ENCODE peak calls at places on chromosomes 3 and 15, in four cellular contexts. C is HepG2, G is K562, Q is GM12878. T is an unnamed sample.

GRCh38 chr15:29921130-29921601 is 98.9 kb upstream of the TJP1 start:
- DNase-seq in C (peak; percentile 18), G (no peak), Q (no peak), T (no peak)

GRCh38 chr15:23823508-23823907 is 136.4 kb upstream of the NDN start:
- DNase-seq in C (peak; percentile 29), G (no peak), Q (no peak), T (peak; percentile 76)

GRCh38 chr15:37019479-37020433 is 80.6 kb downstream of the MEIS2 start:
- DNase-seq in C (peak; percentile 83), G (no peak), Q (no peak), T (no peak)

GRCh38 chr15:65212097-65212496 is 824 bp upstream of the CILP start:
- DNase-seq in C (peak; percentile 42), G (peak; percentile 94), Q (no peak), T (peak; percentile 71)

GRCh38 chr3:31009881-31010280 is 115.4 kb upstream of the GADL1 start:
- DNase-seq in C (peak; percentile 46), G (no peak), Q (no peak), T (no peak)

GRCh38 chr3:31752305-31753049 is 219.8 kb downstream of the STT3B start:
- DNase-seq in C (no peak), G (no peak), Q (no peak), T (no peak)

GRCh38 chr15:55033574-55033973 is 163.2 kb downstream of the RSL24D1 start:
- DNase-seq in C (no peak), G (no peak), Q (no peak), T (no peak)

GRCh38 chr3:181454451-181455027 is 257.2 kb upstream of the SOX2 start:
- DNase-seq in C (no peak), G (no peak), Q (no peak), T (no peak)

GRCh38 chr15:70271422-70272088 is 173.8 kb upstream of the TLE3 start:
- DNase-seq in C (no peak), G (no peak), Q (no peak), T (peak; percentile 33)

GRCh38 chr3:129330413-129330812 is 51.7 kb downstream of the HMCES start:
- DNase-seq in C (no peak), G (no peak), Q (no peak), T (no peak)

GRCh38 chr15:70923311-70924080 is 30.9 kb downstream of the LRRC49 start:
- DNase-seq in C (no peak), G (no peak), Q (no peak), T (no peak)

DNA sequence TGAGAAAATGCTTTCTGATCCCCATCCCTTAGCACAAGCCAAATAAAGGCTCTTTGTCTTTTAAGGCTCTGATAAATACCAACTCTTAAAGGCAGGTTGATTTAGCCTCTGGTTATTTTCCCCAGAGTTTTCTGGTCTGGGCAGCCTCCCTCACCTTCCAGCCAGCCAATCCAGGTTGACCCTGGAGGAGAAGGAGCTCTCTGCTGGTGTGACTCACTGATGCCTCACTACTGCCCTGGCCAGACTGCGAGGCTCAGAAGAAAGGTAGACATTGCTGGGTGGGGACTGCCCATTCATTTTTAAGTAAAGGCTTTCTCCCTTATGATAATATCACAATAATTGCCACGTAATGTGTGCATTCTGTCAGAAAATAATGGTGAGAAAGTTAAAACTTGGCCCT is 37.1 kb downstream of the SLCO3A1 start:
- DNase-seq in C (no peak), G (no peak), Q (no peak), T (no peak)
- TF ChIP-seq BRCA1 in C (no peak), G (no peak), Q (no peak), T (no peak)

GRCh38 chr15:68352401-68353062 is 75.0 kb downstream of the FEM1B start:
- DNase-seq in C (no peak), G (no peak), Q (peak; percentile 21), T (no peak)
- TF ChIP-seq SIN3A in C (no peak), G (no peak), Q (no peak), T (no peak)

GRCh38 chr3:141306276-141306675 is 62.0 kb upstream of the ZBTB38 start:
- DNase-seq in C (no peak), G (no peak), Q (no peak), T (no peak)

GRCh38 chr3:141307351-141308059 is 60.8 kb upstream of the ZBTB38 start:
- DNase-seq in C (no peak), G (no peak), Q (no peak), T (no peak)

GRCh38 chr3:141303481-141304223 is 64.7 kb upstream of the ZBTB38 start:
- DNase-seq in C (peak; percentile 64), G (peak; percentile 68), Q (peak; percentile 64), T (peak; percentile 68)

GRCh38 chr3:141306922-141307321 is 61.4 kb upstream of the ZBTB38 start:
- DNase-seq in C (no peak), G (no peak), Q (no peak), T (no peak)

DNA sequence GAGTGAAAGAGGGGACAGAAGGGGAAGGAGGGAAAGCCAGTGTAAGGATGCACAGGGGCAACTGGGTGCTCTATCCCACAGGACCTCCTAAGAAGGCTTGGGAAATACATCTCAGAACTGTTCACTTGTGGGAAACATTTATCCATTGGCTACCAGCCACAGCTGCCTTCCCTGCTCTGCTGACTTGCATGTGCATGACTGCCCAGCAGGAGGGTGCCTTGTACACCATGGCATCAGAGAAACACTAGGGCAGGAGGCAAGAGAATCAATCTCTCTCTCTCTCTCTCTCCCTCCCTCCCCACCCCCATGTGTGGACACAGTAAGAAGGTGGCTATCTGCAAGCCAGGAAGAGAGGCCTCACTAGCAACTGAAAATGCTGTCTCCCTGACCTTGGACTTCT is 62.9 kb upstream of the ZBTB38 start:
- DNase-seq in C (peak; percentile 24), G (no peak), Q (no peak), T (no peak)
- TF ChIP-seq BRCA1 in C (no peak), G (no peak), Q (no peak), T (no peak)

GRCh38 chr3:5404718-5405117 is 217.2 kb downstream of the EDEM1 start:
- DNase-seq in C (no peak), G (no peak), Q (no peak), T (no peak)
- TF ChIP-seq SIN3A in C (no peak), G (no peak), Q (no peak), T (no peak)

T was measured in H1.